ENCODE peak calls at places on chromosomes 7 and 10, in nine cellular contexts. One of them, this sample, is unnamed.

GRCh38 chr10:59177031-59177861 is 803 bp downstream of the PHYHIPL start:
- DNase-seq in lower leg skin: no peak
- DNase-seq in colonic mucosa: peak
- DNase-seq in Calu3: peak
- DNase-seq in retina: peak
- DNase-seq in activated CD8-positive, alpha-beta memory T cell treated with anti-CD3 and anti-CD28 coated beads for 24 hours: no peak
- DNase-seq in hypothalamus: peak
- DNase-seq in NCI-H2081: peak
- DNase-seq in PC-9: no peak
- DNase-seq in this sample: peak

GRCh38 chr10:23342213-23342884 is 2.2 kb downstream of the C10orf67 start:
- DNase-seq in NCI-H2081: no peak
- DNase-seq in activated CD8-positive, alpha-beta memory T cell treated with anti-CD3 and anti-CD28 coated beads for 24 hours: no peak
- DNase-seq in PC-9: peak
- DNase-seq in lower leg skin: no peak
- DNase-seq in colonic mucosa: no peak
- DNase-seq in retina: no peak
- DNase-seq in Calu3: no peak
- DNase-seq in hypothalamus: no peak
- DNase-seq in this sample: no peak

GRCh38 chr7:98458090-98458875 is 57.4 kb upstream of the BAIAP2L1 start:
- DNase-seq in lower leg skin: no peak
- DNase-seq in retina: no peak
- DNase-seq in hypothalamus: no peak
- DNase-seq in colonic mucosa: no peak
- DNase-seq in Calu3: peak
- DNase-seq in NCI-H2081: no peak
- DNase-seq in activated CD8-positive, alpha-beta memory T cell treated with anti-CD3 and anti-CD28 coated beads for 24 hours: no peak
- DNase-seq in PC-9: no peak
- DNase-seq in this sample: no peak

GRCh38 chr10:102649770-102650654 is 5.7 kb downstream of the TRIM8 start:
- DNase-seq in activated CD8-positive, alpha-beta memory T cell treated with anti-CD3 and anti-CD28 coated beads for 24 hours: no peak
- DNase-seq in PC-9: no peak
- DNase-seq in lower leg skin: no peak
- DNase-seq in colonic mucosa: no peak
- DNase-seq in NCI-H2081: no peak
- DNase-seq in Calu3: no peak
- DNase-seq in hypothalamus: no peak
- DNase-seq in retina: peak
- DNase-seq in this sample: no peak

GRCh38 chr10:75033399-75034130 is 77.9 kb upstream of the SAMD8 start:
- DNase-seq in retina: no peak
- DNase-seq in activated CD8-positive, alpha-beta memory T cell treated with anti-CD3 and anti-CD28 coated beads for 24 hours: peak
- DNase-seq in Calu3: no peak
- DNase-seq in lower leg skin: no peak
- DNase-seq in PC-9: no peak
- DNase-seq in hypothalamus: no peak
- DNase-seq in NCI-H2081: no peak
- DNase-seq in colonic mucosa: no peak
- DNase-seq in this sample: no peak

GRCh38 chr7:47763063-47763974 is 181.4 kb upstream of the TNS3 start:
- DNase-seq in Calu3: peak
- DNase-seq in lower leg skin: no peak
- DNase-seq in NCI-H2081: peak
- DNase-seq in retina: peak
- DNase-seq in activated CD8-positive, alpha-beta memory T cell treated with anti-CD3 and anti-CD28 coated beads for 24 hours: no peak
- DNase-seq in PC-9: peak
- DNase-seq in colonic mucosa: peak
- DNase-seq in hypothalamus: no peak
- DNase-seq in this sample: peak

GRCh38 chr7:123811056-123811455 is 33.9 kb upstream of the HYAL4 start:
- DNase-seq in retina: no peak
- DNase-seq in Calu3: no peak
- DNase-seq in activated CD8-positive, alpha-beta memory T cell treated with anti-CD3 and anti-CD28 coated beads for 24 hours: no peak
- DNase-seq in NCI-H2081: no peak
- DNase-seq in PC-9: no peak
- DNase-seq in colonic mucosa: no peak
- DNase-seq in lower leg skin: no peak
- DNase-seq in hypothalamus: no peak
- DNase-seq in this sample: no peak

GRCh38 chr7:71488308-71488707 is 356.4 kb downstream of the GALNT17 start:
- DNase-seq in NCI-H2081: no peak
- DNase-seq in lower leg skin: no peak
- DNase-seq in PC-9: no peak
- DNase-seq in colonic mucosa: no peak
- DNase-seq in activated CD8-positive, alpha-beta memory T cell treated with anti-CD3 and anti-CD28 coated beads for 24 hours: no peak
- DNase-seq in retina: no peak
- DNase-seq in hypothalamus: no peak
- DNase-seq in Calu3: no peak
- DNase-seq in this sample: no peak

GRCh38 chr7:24923172-24923865 is 56.7 kb downstream of the OSBPL3 start:
- DNase-seq in PC-9: no peak
- DNase-seq in activated CD8-positive, alpha-beta memory T cell treated with anti-CD3 and anti-CD28 coated beads for 24 hours: no peak
- DNase-seq in retina: no peak
- DNase-seq in NCI-H2081: no peak
- DNase-seq in hypothalamus: no peak
- DNase-seq in Calu3: no peak
- DNase-seq in colonic mucosa: no peak
- DNase-seq in lower leg skin: no peak
- DNase-seq in this sample: no peak

GRCh38 chr10:117830832-117831231 is 215.9 kb downstream of the RAB11FIP2 start:
- DNase-seq in Calu3: no peak
- DNase-seq in activated CD8-positive, alpha-beta memory T cell treated with anti-CD3 and anti-CD28 coated beads for 24 hours: peak
- DNase-seq in PC-9: no peak
- DNase-seq in hypothalamus: no peak
- DNase-seq in colonic mucosa: peak
- DNase-seq in NCI-H2081: no peak
- DNase-seq in retina: peak
- DNase-seq in lower leg skin: no peak
- DNase-seq in this sample: no peak